ENCODE peak calls at places on chromosomes 16 and 17, in four cellular contexts. One of them, this sample, is unnamed.

GRCh38 chr17:63185420-63185819 is 219.4 kb downstream of the TANC2 start:
- DNase-seq in hepatocyte: no peak
- DNase-seq in heart left ventricle: no peak
- DNase-seq in occipital lobe: no peak
- DNase-seq in this sample: no peak

GRCh38 chr17:48002208-48002919 is 31.5 kb downstream of the CDK5RAP3 start:
- DNase-seq in hepatocyte: peak
- DNase-seq in heart left ventricle: no peak
- DNase-seq in occipital lobe: no peak
- DNase-seq in this sample: peak

GRCh38 chr16:77951788-77952187 is 70.6 kb upstream of the CLEC3A start:
- DNase-seq in hepatocyte: peak
- DNase-seq in heart left ventricle: no peak
- DNase-seq in occipital lobe: no peak
- DNase-seq in this sample: peak

GRCh38 chr17:28357901-28358197 is 522 bp upstream of the POLDIP2 start:
- DNase-seq in hepatocyte: no peak
- DNase-seq in heart left ventricle: no peak
- DNase-seq in occipital lobe: no peak
- DNase-seq in this sample: no peak

GRCh38 chr16:67544329-67544841 is 15.8 kb downstream of the RIPOR1 start:
- DNase-seq in hepatocyte: no peak
- DNase-seq in heart left ventricle: no peak
- DNase-seq in occipital lobe: no peak
- DNase-seq in this sample: no peak

GRCh38 chr17:81967533-81968395 is 6.8 kb upstream of the NOTUM start:
- DNase-seq in hepatocyte: peak
- DNase-seq in heart left ventricle: peak
- DNase-seq in occipital lobe: peak
- DNase-seq in this sample: peak

GRCh38 chr16:3439637-3440036 is 3.7 kb downstream of the ZNF597 start:
- DNase-seq in hepatocyte: no peak
- DNase-seq in heart left ventricle: no peak
- DNase-seq in occipital lobe: no peak
- DNase-seq in this sample: no peak

GRCh38 chr17:80709090-80709695 is 164.6 kb downstream of the RPTOR start:
- DNase-seq in hepatocyte: no peak
- DNase-seq in heart left ventricle: no peak
- DNase-seq in occipital lobe: no peak
- DNase-seq in this sample: no peak

GRCh38 chr17:62164712-62165377 is 99.8 kb upstream of the MED13 start:
- DNase-seq in hepatocyte: no peak
- DNase-seq in heart left ventricle: no peak
- DNase-seq in occipital lobe: no peak
- DNase-seq in this sample: no peak

This sample was measured in HepG2.